ENCODE peak calls at places on chromosome 16, in six cellular contexts. U, M, N, F, Q and Z are unnamed samples.

GRCh38 chr16:4945560-4946502 is 8.9 kb upstream of the PPL start:
- DNase-seq in N (no peak), F (no peak), U (no peak), Q (no peak), M (no peak), Z (peak)

GRCh38 chr16:23334950-23335349 is 32.8 kb downstream of the SCNN1B start:
- DNase-seq in N (no peak), F (peak), U (no peak), M (no peak), Q (no peak), Z (no peak)

GRCh38 chr16:65494609-65495008 is 372.7 kb upstream of the CDH11 start:
- DNase-seq in M (no peak), U (no peak), N (no peak), Q (no peak), F (no peak), Z (no peak)

GRCh38 chr16:9033125-9033830 is 58.2 kb upstream of the HAPSTR1 start:
- DNase-seq in Q (peak), N (peak), U (no peak), M (peak), F (no peak), Z (no peak)

GRCh38 chr16:89193576-89194293 is 6.6 kb downstream of the SLC22A31 start:
- DNase-seq in U (no peak), Q (no peak), M (no peak), N (no peak), F (no peak), Z (peak)

GRCh38 chr16:67001159-67001486 is 12.7 kb downstream of the CES4A start:
- DNase-seq in M (no peak), Q (no peak), U (no peak), F (no peak), N (no peak), Z (no peak)

GRCh38 chr16:12009462-12009861 is 32.9 kb downstream of the SNX29 start:
- DNase-seq in U (no peak), Q (no peak), N (no peak), M (no peak), F (no peak), Z (no peak)

GRCh38 chr16:29858974-29859373 is 4.1 kb downstream of the CDIPT start:
- DNase-seq in U (no peak), Q (no peak), F (no peak), N (no peak), M (no peak), Z (no peak)

GRCh38 chr16:31354394-31355291 is at the start of gene ITGAX:
- DNase-seq in U (peak), M (peak), F (no peak), N (peak), Q (peak), Z (peak)

GRCh38 chr16:20676867-20677266 is 20.6 kb downstream of the ACSM1 start:
- DNase-seq in Q (no peak), N (no peak), M (no peak), F (no peak), U (no peak), Z (no peak)

GRCh38 chr16:2428051-2428786 is 1.0 kb upstream of the CCNF start:
- DNase-seq in F (peak), M (no peak), N (peak), Q (peak), U (no peak), Z (no peak)

GRCh38 chr16:30844346-30844670 is 49.6 kb downstream of the BCL7C start:
- DNase-seq in M (no peak), Q (no peak), U (no peak), F (no peak), N (no peak), Z (no peak)

GRCh38 chr16:9446471-9447194 is 355.2 kb downstream of the HAPSTR1 start:
- DNase-seq in Q (no peak), F (no peak), N (no peak), U (no peak), M (no peak), Z (no peak)

GRCh38 chr16:12833939-12834338 is 30.3 kb upstream of the CPPED1 start:
- DNase-seq in F (no peak), N (peak), M (no peak), Q (no peak), U (no peak), Z (peak)

DNA sequence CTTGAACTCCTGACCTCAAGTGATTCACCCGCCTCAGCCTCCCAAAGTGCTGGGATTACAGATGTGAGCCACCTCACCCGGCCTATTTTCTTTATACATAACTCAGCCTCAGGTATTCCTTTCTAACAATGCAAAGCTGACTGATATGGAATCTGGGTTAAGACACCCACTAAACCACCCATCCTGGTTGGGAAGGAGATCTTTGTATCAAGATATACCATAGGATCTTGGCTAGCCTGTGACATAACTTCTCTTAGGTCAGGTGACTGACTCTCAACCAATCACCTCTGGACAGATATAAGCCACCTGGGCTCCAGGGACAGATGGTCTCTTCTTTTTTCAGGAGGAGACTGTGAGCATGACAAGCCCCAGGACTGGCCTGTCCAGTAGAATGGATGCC is 51.2 kb upstream of the NKD1 start:
- DNase-seq in Q (no peak), M (no peak), N (peak), U (no peak), F (no peak), Z (no peak)
- H3K4me3 ChIP-seq in Q (no peak), M (no peak), N (no peak), U (no peak), F (no peak), Z (no peak)

DNA sequence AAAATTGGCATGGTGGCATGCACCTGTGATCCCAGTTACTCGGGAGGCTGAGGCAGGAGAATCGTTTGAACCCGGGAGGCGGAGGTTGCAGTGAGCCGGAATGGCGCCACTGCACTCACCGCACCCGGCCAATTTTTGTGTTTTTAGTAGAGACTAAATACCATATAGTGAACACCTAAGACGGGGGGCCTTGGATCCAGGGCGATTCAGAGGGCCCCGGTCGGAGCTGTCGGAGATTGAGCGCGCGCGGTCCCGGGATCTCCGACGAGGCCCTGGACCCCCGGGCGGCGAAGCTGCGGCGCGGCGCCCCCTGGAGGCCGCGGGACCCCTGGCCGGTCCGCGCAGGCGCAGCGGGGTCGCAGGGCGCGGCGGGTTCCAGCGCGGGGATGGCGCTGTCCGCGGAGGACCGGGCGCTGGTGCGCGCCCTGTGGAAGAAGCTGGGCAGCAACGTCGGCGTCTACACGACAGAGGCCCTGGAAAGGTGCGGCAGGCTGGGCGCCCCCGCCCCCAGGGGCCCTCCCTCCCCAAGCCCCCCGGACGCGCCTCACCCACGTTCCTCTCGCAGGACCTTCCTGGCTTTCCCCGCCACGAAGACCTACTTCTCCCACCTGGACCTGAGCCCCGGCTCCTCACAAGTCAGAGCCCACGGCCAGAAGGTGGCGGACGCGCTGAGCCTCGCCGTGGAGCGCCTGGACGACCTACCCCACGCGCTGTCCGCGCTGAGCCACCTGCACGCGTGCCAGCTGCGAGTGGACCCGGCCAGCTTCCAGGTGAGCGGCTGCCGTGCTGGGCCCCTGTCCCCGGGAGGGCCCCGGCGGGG is at the start of gene HBQ1:
- DNase-seq in F (no peak), M (no peak), Q (peak), N (peak), U (no peak), Z (no peak)
- H3K4me3 ChIP-seq in F (peak), M (peak), Q (no peak), N (no peak), U (peak), Z (peak)

GRCh38 chr16:27110524-27110896 is 43.8 kb downstream of the C16orf82 start:
- DNase-seq in M (no peak), Q (no peak), F (no peak), N (no peak), U (no peak), Z (no peak)
- H3K4me3 ChIP-seq in M (no peak), Q (no peak), F (no peak), N (no peak), U (no peak), Z (no peak)

DNA sequence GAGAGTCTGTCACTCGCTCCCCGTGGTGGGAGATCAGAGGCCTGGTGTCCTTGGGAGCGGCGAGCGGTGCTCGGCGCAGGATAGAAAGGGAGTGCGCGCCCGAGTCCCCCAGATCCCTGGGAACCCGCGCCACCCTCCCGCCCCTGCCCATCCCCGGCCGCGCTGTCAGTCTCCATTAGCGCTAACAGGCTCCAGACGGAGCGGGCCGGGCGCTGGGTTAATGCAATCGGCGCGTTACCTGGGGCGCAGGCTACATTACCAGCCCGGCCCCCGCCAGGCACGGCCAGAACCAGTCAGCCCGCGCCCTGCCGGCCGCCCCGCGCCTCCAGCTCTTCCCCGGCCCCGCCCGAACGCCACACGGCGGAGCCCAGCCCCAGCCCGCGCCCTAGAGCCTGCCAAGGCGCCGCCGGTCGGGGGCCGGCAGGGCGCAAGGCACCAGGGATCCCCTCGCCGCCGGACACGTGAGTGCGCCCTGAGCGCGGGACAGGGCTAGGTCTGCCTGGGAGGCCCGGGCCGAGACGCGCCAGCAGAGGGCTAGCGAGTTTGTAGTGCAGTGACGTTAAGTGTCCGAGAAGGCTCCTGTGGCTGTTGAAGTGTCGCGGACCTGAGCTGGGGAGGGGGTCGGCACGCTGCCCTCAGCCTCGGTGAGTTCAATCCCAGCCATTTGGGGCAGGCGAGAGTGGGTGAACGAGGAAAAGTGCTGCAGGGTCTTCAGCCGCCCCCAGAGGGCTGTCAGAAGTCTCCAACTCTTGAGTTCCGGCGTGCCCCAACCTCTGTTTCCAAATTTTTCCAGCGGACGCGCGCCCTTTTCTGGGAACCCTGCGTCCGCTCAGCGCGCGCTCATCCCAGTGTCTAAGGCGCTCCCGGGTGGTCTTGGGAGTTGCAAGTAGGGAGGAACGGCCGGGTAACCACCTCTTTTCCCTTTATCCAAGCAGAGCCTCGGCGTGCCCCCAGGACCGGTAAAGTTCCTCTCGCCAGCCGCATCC is at the start of gene SLC6A2:
- DNase-seq in N (no peak), M (no peak), U (no peak), Q (no peak), F (no peak), Z (no peak)
- H3K4me3 ChIP-seq in N (no peak), M (no peak), U (no peak), Q (no peak), F (no peak), Z (peak)

GRCh38 chr16:27315333-27316037 is 1.7 kb downstream of the IL4R start:
- DNase-seq in M (peak), F (no peak), U (no peak), Q (no peak), N (peak), Z (peak)

GRCh38 chr16:27317738-27318398 is 4.1 kb downstream of the IL4R start:
- DNase-seq in Q (no peak), M (no peak), U (no peak), F (no peak), N (no peak), Z (no peak)

GRCh38 chr16:27314986-27315332 is 1.2 kb downstream of the IL4R start:
- DNase-seq in M (no peak), N (no peak), Q (no peak), U (no peak), F (no peak), Z (no peak)

GRCh38 chr16:27317320-27317719 is 3.5 kb downstream of the IL4R start:
- DNase-seq in F (no peak), Q (no peak), M (no peak), N (no peak), U (no peak), Z (peak)

DNA sequence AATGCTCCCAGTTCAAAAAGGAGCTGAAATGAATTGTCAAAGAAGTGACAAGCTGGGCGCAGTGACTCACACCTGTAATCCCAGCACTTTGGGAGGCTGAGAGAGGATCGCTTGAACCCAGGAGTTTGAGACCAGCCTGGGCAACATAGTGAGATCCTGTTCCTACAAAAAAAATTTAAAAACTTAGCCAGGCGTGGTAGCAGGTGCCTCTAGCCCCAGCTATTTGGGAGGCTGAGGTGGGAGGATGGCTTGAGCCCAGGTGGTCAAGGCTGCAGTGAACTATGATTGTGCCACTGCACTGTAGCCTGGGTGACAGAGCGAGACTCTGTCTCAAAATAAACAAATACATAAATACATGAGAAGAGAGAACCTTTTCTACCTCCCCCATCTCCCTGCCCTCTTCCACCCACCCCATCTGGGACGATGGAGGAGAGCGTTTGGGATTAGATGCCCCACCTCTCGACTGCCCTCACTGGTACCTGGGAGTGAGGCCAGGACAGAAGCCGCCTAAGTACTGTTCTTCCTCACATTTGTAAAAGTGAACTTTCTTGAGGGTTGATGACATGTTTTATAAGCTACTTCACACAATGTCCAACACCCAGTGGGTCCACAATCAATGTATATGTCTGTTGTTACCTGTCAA is 2.4 kb downstream of the IL4R start:
- DNase-seq in Q (no peak), N (no peak), U (no peak), M (no peak), F (no peak), Z (no peak)
- H3K4me3 ChIP-seq in Q (no peak), N (no peak), U (no peak), M (peak), F (no peak), Z (no peak)

DNA sequence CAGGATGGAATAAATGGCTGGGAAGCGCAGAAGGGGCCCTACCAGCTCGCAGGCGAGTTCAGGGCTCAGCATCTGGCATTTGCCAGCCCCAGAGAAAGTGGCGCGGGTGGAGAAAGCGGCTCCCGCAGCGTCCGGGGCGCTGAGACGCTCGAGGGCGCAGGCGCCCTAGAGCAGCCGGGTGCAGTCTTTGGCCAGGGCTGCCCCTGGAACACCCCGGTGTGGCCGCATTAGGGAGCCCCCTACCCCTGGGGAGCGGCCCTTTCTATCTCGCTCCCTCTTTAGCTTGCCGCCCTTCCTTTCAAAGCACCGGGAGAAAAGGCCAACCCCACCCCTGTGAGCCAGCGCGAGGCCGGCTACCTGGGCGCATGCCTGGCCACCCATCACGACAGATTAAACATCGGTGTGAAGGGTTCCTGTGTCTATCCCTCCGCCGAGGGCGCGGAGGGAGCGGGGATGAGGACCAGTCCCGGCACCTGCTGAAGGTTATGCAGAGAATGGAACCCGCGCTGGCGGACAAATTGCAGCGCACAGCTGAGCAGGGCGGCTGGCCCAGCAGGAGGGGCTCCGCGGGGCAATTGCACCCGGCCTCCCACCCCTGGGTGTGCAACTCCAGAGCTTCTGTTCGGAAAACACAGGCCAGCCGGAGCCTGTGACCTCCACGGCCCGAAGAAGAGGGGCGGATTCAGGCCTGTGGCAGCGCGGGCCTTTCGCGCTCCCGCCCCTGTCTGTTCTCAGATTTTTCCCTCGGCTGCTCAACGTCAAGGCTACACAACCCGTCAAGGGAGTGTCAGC is 15.6 kb upstream of the FOXF1 start:
- DNase-seq in M (no peak), F (no peak), Q (no peak), U (no peak), N (no peak), Z (no peak)
- H3K4me3 ChIP-seq in M (no peak), F (no peak), Q (no peak), U (no peak), N (no peak), Z (no peak)

DNA sequence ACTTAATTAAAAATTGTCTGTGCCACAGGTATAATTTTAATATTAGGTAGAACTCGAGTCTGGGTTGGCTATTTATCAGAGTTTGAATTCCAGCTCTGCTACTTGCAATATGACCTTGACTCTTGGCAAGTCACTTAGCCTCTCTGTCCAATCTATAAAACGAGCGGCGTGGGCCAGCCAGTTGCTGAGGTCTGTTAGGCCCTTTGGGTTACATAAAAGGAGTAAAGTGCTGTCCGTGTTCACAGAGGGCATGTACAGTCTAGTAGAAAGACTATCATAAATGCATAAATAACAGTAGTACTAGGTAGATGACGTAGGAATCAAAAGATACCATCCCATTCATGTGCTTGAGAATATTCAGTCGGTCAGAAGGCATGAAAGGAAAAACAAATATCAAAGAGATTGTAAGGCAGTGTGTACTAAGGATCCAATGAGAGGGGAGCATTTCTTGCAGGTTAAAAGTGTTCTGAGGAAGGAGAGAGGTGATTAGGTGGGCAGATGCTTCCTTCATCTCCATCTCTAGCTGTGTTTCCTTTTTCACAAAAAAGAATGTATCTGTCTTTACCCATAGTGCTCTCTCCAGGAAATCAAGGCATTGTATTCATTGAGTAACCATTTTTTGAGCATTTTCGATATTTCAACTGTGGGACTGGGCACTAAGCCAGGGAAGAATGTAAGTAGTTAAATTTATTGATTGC is 2.4 kb downstream of the TNRC6A start:
- DNase-seq in N (no peak), M (no peak), F (no peak), Q (no peak), U (no peak), Z (no peak)
- H3K4me3 ChIP-seq in N (peak), M (no peak), F (no peak), Q (no peak), U (peak), Z (peak)

DNA sequence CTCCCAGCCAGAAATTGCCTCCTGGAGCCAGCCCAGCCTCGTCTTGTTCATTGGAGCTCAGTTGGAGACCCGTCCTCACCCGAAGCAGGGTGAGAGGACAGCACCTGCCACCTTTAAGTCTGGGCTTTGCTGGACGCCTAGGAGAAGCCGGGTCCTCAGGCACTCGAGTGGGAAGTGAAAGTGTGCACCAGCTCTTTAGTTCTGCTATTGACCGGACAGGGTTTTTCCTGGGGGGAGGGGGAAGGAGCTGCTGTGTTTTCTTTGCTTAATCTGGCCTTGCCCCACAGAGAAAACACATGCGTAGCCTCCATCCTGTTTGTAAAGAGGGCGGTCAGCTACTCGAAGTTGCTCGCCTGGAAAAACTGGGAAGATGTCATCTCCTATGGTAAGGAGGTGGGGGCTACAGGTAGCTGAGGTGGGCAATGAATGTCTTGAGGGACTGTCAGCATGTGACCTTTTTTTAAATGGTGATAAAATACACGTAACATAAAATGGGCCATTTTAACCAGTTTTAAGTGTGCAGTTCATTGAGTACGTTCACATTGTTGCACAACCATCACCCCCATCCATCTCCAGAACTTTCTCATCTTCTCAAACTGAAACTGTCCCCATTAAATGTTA is 34.4 kb downstream of the CMIP start:
- DNase-seq in N (no peak), U (no peak), F (no peak), Q (peak), M (no peak), Z (no peak)
- H3K4me3 ChIP-seq in N (no peak), U (no peak), F (no peak), Q (no peak), M (no peak), Z (no peak)